ENCODE peak calls at places on chromosome 2, in seven cellular contexts. F is H1, Z is sigmoid colon, U is Panc1, E is breast epithelium, X is HCT116, B is HL-60. J is an unnamed sample.

GRCh38 chr2:85710687-85711577 is 16.8 kb downstream of the GNLY start:
- DNase-seq in F (no peak), Z (no peak), U (no peak), E (no peak), X (no peak), B (no peak), J (peak; percentile 96)

GRCh38 chr2:69007169-69007568 is 5.8 kb upstream of the ANTXR1 start:
- DNase-seq in F (no peak), Z (no peak), U (no peak), E (no peak), X (no peak), B (no peak), J (no peak)

GRCh38 chr2:24435391-24436316 is 55.4 kb upstream of the NCOA1 start:
- DNase-seq in F (no peak), Z (peak; percentile 90), U (no peak), E (peak; percentile 50), X (no peak), B (no peak), J (peak; percentile 72)

GRCh38 chr2:169254774-169255173 is 107.6 kb downstream of the LRP2 start:
- DNase-seq in F (no peak), Z (no peak), U (no peak), E (no peak), X (no peak), B (no peak), J (no peak)

GRCh38 chr2:26682155-26682554 is 10.4 kb upstream of the KCNK3 start:
- DNase-seq in F (no peak), Z (peak; percentile 52), U (no peak), E (no peak), X (no peak), B (no peak), J (no peak)

GRCh38 chr2:112023707-112024106 is 31.4 kb upstream of the TMEM87B start:
- DNase-seq in F (no peak), Z (peak; percentile 49), U (no peak), E (no peak), X (no peak), B (no peak), J (no peak)

GRCh38 chr2:238167344-238167715 is 8.6 kb downstream of the ERFE start:
- DNase-seq in F (no peak), Z (no peak), U (no peak), E (no peak), X (no peak), B (no peak), J (no peak)

GRCh38 chr2:34261701-34262100 is 662.6 kb upstream of the FAM98A start:
- DNase-seq in F (no peak), Z (no peak), U (no peak), E (no peak), X (no peak), B (no peak), J (no peak)

GRCh38 chr2:236782938-236783337 is 213.3 kb downstream of the ACKR3 start:
- DNase-seq in F (no peak), Z (no peak), U (no peak), E (no peak), X (no peak), B (peak; percentile 45), J (no peak)

GRCh38 chr2:172119089-172119488 is 16.4 kb upstream of the DLX2 start:
- DNase-seq in F (no peak), Z (no peak), U (no peak), E (no peak), X (no peak), B (no peak), J (no peak)

GRCh38 chr2:232338759-232339106 is 39.8 kb upstream of the ALPP start:
- DNase-seq in F (no peak), Z (peak; percentile 53), U (no peak), E (no peak), X (no peak), B (no peak), J (no peak)

GRCh38 chr2:216546646-216547403 is 48.2 kb downstream of the RPL37A start:
- DNase-seq in F (no peak), Z (no peak), U (no peak), E (no peak), X (no peak), B (no peak), J (no peak)

GRCh38 chr2:133603109-133603508 is 34.8 kb upstream of the NCKAP5 start:
- DNase-seq in F (no peak), Z (no peak), U (no peak), E (no peak), X (no peak), B (no peak), J (no peak)

GRCh38 chr2:239319261-239319661 is 81.6 kb downstream of the HDAC4 start:
- DNase-seq in F (no peak), Z (peak; percentile 82), U (no peak), E (no peak), X (no peak), B (no peak), J (no peak)

GRCh38 chr2:236545814-236546480 is 23.7 kb upstream of the ACKR3 start:
- DNase-seq in F (no peak), Z (no peak), U (no peak), E (no peak), X (no peak), B (no peak), J (no peak)

GRCh38 chr2:1758112-1758630 is 13.9 kb upstream of the PXDN start:
- DNase-seq in F (no peak), Z (no peak), U (no peak), E (no peak), X (no peak), B (no peak), J (peak; percentile 1)

GRCh38 chr2:59266453-59266852 is 1025.3 kb upstream of the FANCL start:
- DNase-seq in F (no peak), Z (no peak), U (no peak), E (no peak), X (no peak), B (no peak), J (no peak)

GRCh38 chr2:59584958-59585357 is 968.5 kb downstream of the BCL11A start:
- DNase-seq in F (peak; percentile 59), Z (no peak), U (no peak), E (no peak), X (no peak), B (no peak), J (no peak)

GRCh38 chr2:160305081-160305750 is 105.1 kb upstream of the ITGB6 start:
- DNase-seq in F (no peak), Z (no peak), U (no peak), E (no peak), X (no peak), B (no peak), J (no peak)

GRCh38 chr2:45938649-45939511 is 287.4 kb downstream of the PRKCE start:
- DNase-seq in F (no peak), Z (peak; percentile 92), U (peak; percentile 98), E (peak; percentile 87), X (peak; percentile 92), B (no peak), J (peak; percentile 88)

GRCh38 chr2:102100371-102101096 is 42.0 kb upstream of the IL1R1 start:
- DNase-seq in F (no peak), Z (no peak), U (no peak), E (no peak), X (no peak), B (no peak), J (no peak)

GRCh38 chr2:99389371-99389770 is 52.2 kb downstream of the EIF5B start:
- DNase-seq in F (no peak), Z (no peak), U (no peak), E (no peak), X (no peak), B (no peak), J (no peak)

GRCh38 chr2:58106896-58107295 is 60.3 kb downstream of the VRK2 start:
- DNase-seq in F (no peak), Z (no peak), U (no peak), E (no peak), X (no peak), B (no peak), J (no peak)

GRCh38 chr2:119768731-119769130 is 9.0 kb downstream of the PTPN4 start:
- DNase-seq in F (no peak), Z (no peak), U (no peak), E (no peak), X (no peak), B (no peak), J (no peak)

GRCh38 chr2:158489366-158490112 is 32.8 kb downstream of the PKP4 start:
- DNase-seq in F (no peak), Z (no peak), U (no peak), E (no peak), X (no peak), B (no peak), J (no peak)

DNA sequence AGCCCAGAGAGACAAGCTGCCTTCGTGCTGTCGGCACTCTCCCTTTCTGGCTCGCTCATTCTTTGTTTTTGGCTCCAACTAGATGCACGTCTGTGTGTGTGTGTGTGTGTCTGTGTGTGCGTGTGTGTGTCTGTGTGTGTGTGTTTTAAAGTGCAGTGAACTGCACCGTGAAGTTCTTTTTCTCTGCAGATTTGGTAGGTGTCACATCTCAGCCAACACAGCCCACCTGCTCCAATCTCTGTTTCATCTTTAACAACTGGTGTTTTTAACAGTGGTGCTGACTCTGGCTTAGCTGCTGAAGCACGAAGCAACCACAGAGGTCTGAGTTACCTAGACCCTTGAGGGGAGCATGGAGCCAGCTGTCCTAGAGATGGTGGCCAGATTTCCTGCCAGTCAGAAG is 364.1 kb downstream of the RNF144A start:
- DNase-seq in F (no peak), Z (no peak), U (no peak), E (no peak), X (no peak), B (no peak), J (no peak)
- H3K4me3 ChIP-seq in F (no peak overlapping the region), Z (no peak overlapping the region), U (no peak overlapping the region), E (no peak overlapping the region), X (no peak overlapping the region), B (no peak overlapping the region), J (no peak overlapping the region)

GRCh38 chr2:40511661-40512213 is 59.8 kb upstream of the SLC8A1 start:
- DNase-seq in F (no peak), Z (peak; percentile 80), U (no peak), E (no peak), X (no peak), B (peak; percentile 74), J (no peak)
- TF ChIP-seq POLR2AphosphoS5 in F (no peak), Z (no peak), U (no peak), E (no peak), X (no peak), B (peak; percentile 45), J (no peak)

DNA sequence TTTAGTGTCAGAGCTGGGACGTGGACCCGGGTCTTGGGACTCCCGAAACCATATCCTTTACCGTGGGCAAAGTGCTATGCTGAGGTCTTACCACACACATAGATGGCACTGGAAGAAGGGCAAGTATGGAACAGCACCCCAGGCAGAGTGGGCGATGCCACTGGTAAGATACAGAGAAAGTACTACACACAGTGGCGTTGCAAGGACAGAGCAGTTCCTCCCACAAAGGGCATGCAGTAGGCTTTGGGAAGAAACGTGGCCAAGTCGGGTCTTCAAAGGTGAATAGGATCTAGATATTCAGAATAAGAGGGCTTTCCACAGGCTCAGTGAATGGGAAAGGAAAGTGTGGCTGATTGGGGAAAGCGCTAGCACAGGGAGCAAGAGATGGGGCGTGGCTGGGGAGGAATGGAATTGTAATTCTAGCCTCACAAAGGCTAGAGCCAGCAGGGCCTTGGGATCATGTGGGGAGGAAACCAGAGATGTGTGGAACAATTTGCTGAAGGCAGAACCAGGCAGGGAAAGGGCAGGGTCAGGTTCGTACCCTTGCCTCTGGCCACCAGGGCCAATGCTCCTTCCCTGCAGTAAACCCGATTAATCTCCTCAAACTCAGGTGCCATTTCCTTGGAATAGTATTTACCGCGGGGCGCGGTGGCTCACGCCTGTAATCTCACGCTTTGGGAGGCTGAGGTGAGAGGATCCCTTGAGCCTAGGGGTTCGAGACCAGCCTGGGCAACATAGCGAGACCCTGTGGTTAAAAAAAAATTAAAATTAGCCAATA is 36.0 kb downstream of the PCBP1 start:
- DNase-seq in F (peak; percentile 63), Z (peak; percentile 85), U (no peak), E (no peak), X (no peak), B (no peak), J (no peak)
- H3K4me3 ChIP-seq in F (peak overlapping the region; percentile 52), Z (peak overlapping the region; percentile 65), U (peak overlapping the region; percentile 49), E (peak overlapping the region; percentile 65), X (peak overlapping the region; percentile 53), B (no peak overlapping the region), J (no peak overlapping the region)

GRCh38 chr2:20544093-20544747 is 97.3 kb downstream of the RHOB start:
- DNase-seq in F (no peak), Z (no peak), U (no peak), E (no peak), X (no peak), B (no peak), J (no peak)
- TF ChIP-seq POLR2AphosphoS5 in F (no peak), Z (no peak), U (no peak), E (no peak), X (no peak), B (no peak), J (no peak)